ENCODE peak calls at places on chromosomes 13 and 19, in six cellular contexts. T is lung; O is CD8-positive, alpha-beta T cell; B is psoas muscle; P is SJSA1; W is tibial nerve. K is an unnamed sample. For H3K4me1 and H3K36me3, the result is how much of the 10 kb centered on the place peaks cover.

GRCh38 chr13:113766035-113766800 is 7.2 kb downstream of the TMEM255B start:
- DNase-seq in T (no peak), W (no peak), B (no peak), O (no peak), P (peak), K (no peak)

GRCh38 chr13:50227356-50227755 is 212.1 kb downstream of the KCNRG start:
- DNase-seq in P (no peak), W (no peak), T (no peak), O (no peak), B (no peak), K (no peak)

GRCh38 chr19:54947381-54947780 is at the start of gene NLRP7:
- DNase-seq in O (no peak), P (no peak), W (no peak), T (no peak), B (no peak), K (no peak)

GRCh38 chr13:32222046-32222676 is 93.0 kb downstream of the ZAR1L start:
- DNase-seq in B (no peak), W (no peak), P (no peak), T (no peak), O (no peak), K (no peak)

GRCh38 chr19:50793558-50794065 is 3.4 kb downstream of the ACP4 start:
- DNase-seq in T (no peak), P (no peak), B (no peak), W (no peak), O (no peak), K (no peak)

GRCh38 chr19:39145180-39145953 is 19.8 kb downstream of the PAK4 start:
- DNase-seq in T (no peak), O (no peak), W (no peak), B (no peak), P (no peak), K (no peak)

GRCh38 chr19:925912-926594 is at the start of gene ARID3A:
- DNase-seq in B (no peak), W (no peak), P (no peak), O (no peak), T (no peak), K (no peak)

GRCh38 chr13:38309397-38309796 is 40.3 kb upstream of the UFM1 start:
- DNase-seq in B (no peak), O (no peak), T (no peak), P (no peak), W (no peak), K (no peak)

GRCh38 chr13:100510208-100510997 is 78.2 kb downstream of the GGACT start:
- DNase-seq in P (no peak), W (no peak), T (no peak), B (no peak), O (no peak), K (no peak)

GRCh38 chr13:80577951-80578670 is 237.2 kb upstream of the SPRY2 start:
- DNase-seq in P (no peak), W (no peak), O (no peak), B (peak), T (no peak), K (no peak)

GRCh38 chr19:58154287-58154678 is 3.7 kb upstream of the ZNF329 start:
- DNase-seq in T (peak), B (peak), W (no peak), P (no peak), O (no peak), K (no peak)

DNA sequence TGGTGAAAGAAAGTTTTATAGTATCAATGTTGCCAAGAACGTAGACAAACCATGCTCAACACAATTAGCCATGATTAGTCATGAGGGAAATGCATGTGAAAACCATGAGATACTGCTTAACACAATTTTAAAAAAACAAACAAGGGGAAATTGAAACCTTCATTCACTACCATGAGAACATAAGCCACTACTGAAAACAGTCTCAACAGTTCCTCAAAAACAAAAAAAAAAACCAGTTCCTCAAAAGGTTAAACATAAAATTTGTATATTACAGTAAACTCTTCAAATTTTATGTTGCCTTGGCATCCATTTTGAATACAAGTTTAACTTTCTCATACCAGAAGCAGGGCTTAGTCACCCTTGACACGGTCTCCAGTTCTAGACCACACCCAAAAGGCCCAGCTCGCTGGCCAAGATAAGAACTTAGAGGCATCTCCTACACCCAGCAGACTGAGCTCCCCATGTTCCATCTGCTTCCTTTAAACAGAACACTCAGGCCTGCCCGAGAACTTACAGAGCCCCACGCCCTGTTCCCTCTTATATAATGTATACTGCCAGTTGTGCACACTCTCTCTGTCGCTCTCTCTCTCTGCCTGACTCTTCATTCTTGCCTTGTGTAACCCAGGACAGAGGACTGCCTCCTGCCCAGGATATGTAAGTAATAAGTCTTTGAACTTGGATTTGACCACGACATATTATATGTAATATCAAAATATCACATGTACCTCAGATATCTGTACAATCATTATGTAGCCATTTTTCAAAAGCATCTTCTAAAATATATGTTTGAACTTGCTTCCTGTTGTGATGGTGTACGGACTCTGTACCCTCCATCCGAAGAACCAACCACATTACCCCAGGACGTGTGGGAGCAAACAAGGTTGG is 67.4 kb downstream of the STK24 start:
- DNase-seq in P (peak), B (peak), O (peak), T (peak), W (no peak), K (peak)
- H3K4me1 ChIP-seq in P (under half), B (under half), O (under half), T (under half), W (half or more), K (half or more)

GRCh38 chr13:18236528-18236815 is 945.2 kb downstream of the TUBA3C start:
- DNase-seq in O (no peak), B (no peak), P (no peak), T (no peak), W (no peak), K (no peak)
- H3K36me3 ChIP-seq in O (under half), B (under half), P (under half), T (under half), W (under half), K (under half)

DNA sequence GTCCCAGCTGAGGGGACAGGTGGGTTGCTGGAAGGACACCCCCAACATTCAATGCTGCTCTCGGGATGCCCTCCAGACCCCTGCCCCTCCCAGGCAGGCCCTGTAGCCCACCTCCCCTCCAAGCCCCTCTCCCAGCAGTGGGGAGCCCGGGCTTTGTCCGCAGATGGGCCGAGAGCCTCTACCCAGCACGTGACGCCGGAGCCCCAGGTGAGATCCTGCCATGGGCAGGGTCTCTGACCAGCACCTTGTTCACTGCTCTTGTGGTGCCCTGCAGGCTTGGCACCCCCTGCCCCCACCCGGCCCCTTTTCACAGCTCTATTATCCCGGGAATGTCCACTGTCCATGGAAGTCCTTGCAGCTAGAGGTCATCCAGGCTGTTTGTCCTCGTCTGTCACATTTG is 76.5 kb downstream of the C1QTNF9 start:
- DNase-seq in O (no peak), T (no peak), W (no peak), B (no peak), P (no peak), K (no peak)
- H3K27ac ChIP-seq in O (no peak), T (no peak), W (no peak), B (no peak), P (no peak), K (no peak)

DNA sequence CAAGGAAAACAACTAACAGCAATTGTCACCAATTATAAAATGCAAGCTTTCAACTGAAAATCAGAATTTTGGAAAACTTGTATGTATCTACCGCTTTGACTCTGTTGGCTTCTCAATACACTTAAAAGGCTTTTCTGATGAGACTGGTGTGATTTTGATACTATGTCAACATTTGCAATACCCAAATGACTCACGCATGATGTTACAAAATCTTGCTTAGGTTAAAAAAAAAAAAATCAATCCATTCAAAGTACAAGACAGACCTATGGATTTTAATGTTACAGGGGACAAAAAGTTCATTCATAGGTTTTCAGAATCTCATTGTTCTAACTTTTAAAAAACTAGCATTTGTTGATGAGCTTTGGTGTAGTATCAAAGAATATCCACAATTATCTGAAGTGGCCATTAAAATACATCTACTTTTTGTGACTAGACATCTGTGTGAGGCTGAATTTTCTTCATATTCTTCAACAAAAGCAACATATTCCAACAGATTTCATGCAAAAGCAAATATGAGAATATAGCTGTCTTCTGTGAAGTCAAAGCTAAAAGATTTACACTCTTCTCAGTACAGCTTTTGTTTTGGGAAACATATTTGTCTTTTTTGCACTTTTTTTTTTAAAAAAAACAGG is 10.7 kb downstream of the ELF1 start:
- DNase-seq in T (no peak), P (no peak), W (no peak), O (no peak), B (no peak), K (no peak)
- H3K4me1 ChIP-seq in T (under half), P (under half), W (under half), O (half or more), B (under half), K (half or more)

DNA sequence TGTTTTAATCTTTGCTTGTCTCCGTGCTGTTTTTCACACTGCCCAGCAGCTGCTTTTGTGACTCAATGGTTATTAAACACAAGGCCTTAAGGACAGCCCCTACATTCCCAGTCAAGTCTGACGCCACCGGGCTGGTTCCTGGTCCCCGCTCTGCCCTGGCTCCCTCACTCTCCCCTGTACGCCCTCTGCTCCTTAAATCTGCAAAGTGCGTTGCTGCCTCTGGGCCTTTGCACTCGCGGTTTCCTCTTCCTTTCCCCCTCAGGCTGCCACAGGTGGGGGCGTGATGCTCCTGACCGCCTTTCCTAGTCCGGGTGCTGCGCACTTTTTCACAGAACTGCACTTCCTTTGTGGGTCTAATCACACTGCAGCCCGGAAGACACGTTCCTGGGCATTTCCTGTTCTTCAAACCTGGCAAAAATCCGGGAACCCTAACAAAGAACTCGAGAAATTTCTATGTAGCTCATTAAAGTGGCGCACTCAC is 25.6 kb downstream of the NOSIP start:
- DNase-seq in O (no peak), T (no peak), B (peak), W (no peak), P (no peak), K (peak)
- H3K36me3 ChIP-seq in O (under half), T (under half), B (under half), W (half or more), P (half or more), K (under half)

K was measured in CD4-positive, alpha-beta memory T cell.